ENCODE peak calls at places on chromosomes 3 and 15, in seven cellular contexts. M is mesothelial cell of epicardium; D is stimulated activated CD4-positive, alpha-beta T cell treated with anti-CD3 and anti-CD28 coated beads, Interleukin-1b, Interleukin-23, amount 100 ng/mL, for 4 hours; V is brain microvascular endothelial cell; X is AG04450; Y is AG10803; S is SHP77. G is an unnamed sample.
A peak's percentile ranks its signal among the peaks of the same experiment; 100 is the strongest.

GRCh38 chr15:39266882-39267281 is 314.0 kb upstream of the THBS1 start:
- DNase-seq in M (no peak), D (no peak), V (no peak), X (no peak), Y (no peak), S (no peak), G (no peak)

GRCh38 chr3:167858865-167859264 is 123.3 kb downstream of the SERPINI1 start:
- DNase-seq in M (no peak), D (no peak), V (no peak), X (no peak), Y (no peak), S (no peak), G (no peak)

GRCh38 chr15:91302588-91303439 is 202.8 kb downstream of the SV2B start:
- DNase-seq in M (no peak), D (no peak), V (peak; percentile 33), X (peak; percentile 30), Y (peak; percentile 66), S (peak; percentile 79), G (peak; percentile 83)

GRCh38 chr15:38130739-38131498 is 121.7 kb upstream of the SPRED1 start:
- DNase-seq in M (peak; percentile 58), D (no peak), V (peak; percentile 88), X (peak; percentile 93), Y (peak; percentile 99), S (no peak), G (no peak)

GRCh38 chr15:31434418-31435255 is 108.0 kb downstream of the KLF13 start:
- DNase-seq in M (no peak), D (peak; percentile 65), V (peak; percentile 92), X (peak; percentile 61), Y (peak; percentile 92), S (no peak), G (no peak)

GRCh38 chr3:37872413-37873160 is 10.9 kb downstream of the CTDSPL start:
- DNase-seq in M (no peak), D (no peak), V (peak; percentile 36), X (no peak), Y (peak; percentile 17), S (no peak), G (no peak)

GRCh38 chr3:142273501-142273900 is 48.1 kb upstream of the GK5 start:
- DNase-seq in M (no peak), D (no peak), V (no peak), X (no peak), Y (no peak), S (no peak), G (no peak)

GRCh38 chr3:114408763-114409162 is 114.9 kb downstream of the TIGIT start:
- DNase-seq in M (no peak), D (no peak), V (no peak), X (no peak), Y (no peak), S (peak; percentile 77), G (no peak)

GRCh38 chr3:153210660-153211059 is 48.6 kb downstream of the RAP2B start:
- DNase-seq in M (no peak), D (no peak), V (no peak), X (no peak), Y (peak; percentile 81), S (no peak), G (no peak)

GRCh38 chr3:44056446-44057240 is 185.0 kb upstream of the TOPAZ1 start:
- DNase-seq in M (no peak), D (no peak), V (no peak), X (no peak), Y (no peak), S (no peak), G (no peak)

GRCh38 chr3:42936157-42936981 is 30.4 kb downstream of the ZNF662 start:
- DNase-seq in M (no peak), D (no peak), V (peak; percentile 45), X (peak; percentile 10), Y (peak; percentile 56), S (no peak), G (no peak)

GRCh38 chr15:60000113-60000823 is 3.8 kb upstream of the FOXB1 start:
- DNase-seq in M (no peak), D (no peak), V (no peak), X (no peak), Y (no peak), S (peak; percentile 20), G (no peak)

GRCh38 chr3:15979490-15979889 is 181.7 kb upstream of the ANKRD28 start:
- DNase-seq in M (no peak), D (no peak), V (no peak), X (no peak), Y (peak; percentile 72), S (no peak), G (peak; percentile 82)

GRCh38 chr3:37348736-37349396 is 174.5 kb upstream of the LRRFIP2 start:
- DNase-seq in M (no peak), D (no peak), V (no peak), X (no peak), Y (no peak), S (no peak), G (no peak)

GRCh38 chr3:67349551-67350174 is 304.7 kb downstream of the SUCLG2 start:
- DNase-seq in M (no peak), D (no peak), V (peak; percentile 68), X (no peak), Y (no peak), S (no peak), G (no peak)

GRCh38 chr3:58237940-58238681 is 519 bp downstream of the ABHD6 start:
- DNase-seq in M (peak; percentile 48), D (peak; percentile 24), V (no peak), X (no peak), Y (peak; percentile 35), S (peak; percentile 54), G (no peak)

GRCh38 chr3:131386429-131386926 is 4.9 kb downstream of the NUDT16 start:
- DNase-seq in M (no peak), D (no peak), V (no peak), X (no peak), Y (peak; percentile 18), S (no peak), G (no peak)

G was measured in NCI-H1694.